ENCODE peak calls at places on chromosome 11, in eight cellular contexts. X, K, O, W, G, D, L and A are unnamed samples.

GRCh38 chr11:119509277-119509841 is 86.4 kb upstream of the THY1 start:
- DNase-seq in L (no peak), X (no peak), O (no peak), K (peak), G (no peak), D (no peak), W (no peak), A (no peak)

GRCh38 chr11:128915148-128915519 is 24.0 kb downstream of the KCNJ5 start:
- DNase-seq in D (no peak), G (no peak), O (no peak), L (no peak), X (no peak), W (no peak), K (no peak), A (no peak)

GRCh38 chr11:117941163-117941707 is 12.0 kb upstream of the TMPRSS13 start:
- DNase-seq in O (no peak), G (no peak), D (peak), X (peak), W (no peak), L (no peak), K (no peak), A (no peak)

GRCh38 chr11:92277871-92278270 is 53.3 kb downstream of the FAT3 start:
- DNase-seq in K (no peak), G (no peak), X (peak), W (no peak), D (no peak), L (no peak), O (no peak), A (no peak)

GRCh38 chr11:46072172-46072964 is 48.9 kb downstream of the PHF21A start:
- DNase-seq in L (no peak), O (no peak), W (no peak), G (no peak), D (no peak), X (no peak), K (no peak), A (no peak)

GRCh38 chr11:112617977-112618829 is 343.0 kb upstream of the NCAM1 start:
- DNase-seq in D (no peak), G (no peak), W (no peak), O (no peak), X (no peak), L (no peak), K (no peak), A (no peak)

GRCh38 chr11:61482513-61482912 is 26.0 kb upstream of the LRRC10B start:
- DNase-seq in W (no peak), D (peak), X (no peak), L (no peak), K (no peak), O (no peak), G (no peak), A (peak)

GRCh38 chr11:8683115-8683807 is 669 bp downstream of the RPL27A start:
- DNase-seq in X (no peak), O (no peak), D (peak), W (no peak), K (no peak), L (no peak), G (no peak), A (no peak)

GRCh38 chr11:75344761-75345454 is 6.6 kb downstream of the ARRB1 start:
- DNase-seq in G (no peak), L (no peak), K (no peak), X (peak), W (no peak), D (no peak), O (no peak), A (no peak)

GRCh38 chr11:59756496-59756840 is 1.3 kb downstream of the STX3 start:
- DNase-seq in K (no peak), L (no peak), X (peak), D (no peak), O (no peak), W (no peak), G (no peak), A (no peak)